ENCODE peak calls at places on chromosome 1, in seven cellular contexts. L is H1, D is endothelial cell of umbilical vein, F is K562, V is SK-N-SH, Y is GM12878, B is HCT116. C is an unnamed sample.

GRCh38 chr1:13662498-13662897 is 37.5 kb upstream of the PRDM2 start:
- DNase-seq in D (no peak), Y (no peak), L (no peak), B (no peak), F (no peak), V (no peak), C (no peak)

GRCh38 chr1:232462200-232462599 is 167.7 kb downstream of the SIPA1L2 start:
- DNase-seq in F (no peak), D (no peak), L (no peak), V (no peak), Y (no peak), B (no peak), C (no peak)

GRCh38 chr1:228465134-228465533 is 22.0 kb upstream of the RNF187 start:
- DNase-seq in Y (no peak), B (no peak), V (no peak), L (no peak), D (no peak), F (no peak), C (peak; percentile 28)

GRCh38 chr1:13763991-13764390 is 64.0 kb downstream of the PRDM2 start:
- DNase-seq in F (no peak), Y (no peak), V (no peak), L (no peak), B (no peak), D (no peak), C (no peak)

GRCh38 chr1:205374205-205375078 is 17.7 kb upstream of the KLHDC8A start:
- DNase-seq in F (no peak), V (no peak), D (no peak), L (no peak), B (peak; percentile 40), Y (no peak), C (no peak)

GRCh38 chr1:244340396-244340795 is 111.3 kb downstream of the ADSS2 start:
- DNase-seq in F (no peak), Y (no peak), V (no peak), L (no peak), B (no peak), D (no peak), C (no peak)

GRCh38 chr1:245961137-245961540 is 545.9 kb downstream of the SMYD3 start:
- DNase-seq in B (no peak), Y (no peak), F (no peak), V (no peak), D (no peak), L (no peak), C (no peak)

GRCh38 chr1:91568261-91568660 is 67.6 kb downstream of the CDC7 start:
- DNase-seq in V (no peak), B (no peak), Y (no peak), L (no peak), D (no peak), F (no peak), C (no peak)

GRCh38 chr1:97186381-97186780 is 464.8 kb downstream of the PTBP2 start:
- DNase-seq in Y (no peak), V (no peak), B (peak; percentile 29), D (peak; percentile 12), L (no peak), F (no peak), C (peak; percentile 62)

DNA sequence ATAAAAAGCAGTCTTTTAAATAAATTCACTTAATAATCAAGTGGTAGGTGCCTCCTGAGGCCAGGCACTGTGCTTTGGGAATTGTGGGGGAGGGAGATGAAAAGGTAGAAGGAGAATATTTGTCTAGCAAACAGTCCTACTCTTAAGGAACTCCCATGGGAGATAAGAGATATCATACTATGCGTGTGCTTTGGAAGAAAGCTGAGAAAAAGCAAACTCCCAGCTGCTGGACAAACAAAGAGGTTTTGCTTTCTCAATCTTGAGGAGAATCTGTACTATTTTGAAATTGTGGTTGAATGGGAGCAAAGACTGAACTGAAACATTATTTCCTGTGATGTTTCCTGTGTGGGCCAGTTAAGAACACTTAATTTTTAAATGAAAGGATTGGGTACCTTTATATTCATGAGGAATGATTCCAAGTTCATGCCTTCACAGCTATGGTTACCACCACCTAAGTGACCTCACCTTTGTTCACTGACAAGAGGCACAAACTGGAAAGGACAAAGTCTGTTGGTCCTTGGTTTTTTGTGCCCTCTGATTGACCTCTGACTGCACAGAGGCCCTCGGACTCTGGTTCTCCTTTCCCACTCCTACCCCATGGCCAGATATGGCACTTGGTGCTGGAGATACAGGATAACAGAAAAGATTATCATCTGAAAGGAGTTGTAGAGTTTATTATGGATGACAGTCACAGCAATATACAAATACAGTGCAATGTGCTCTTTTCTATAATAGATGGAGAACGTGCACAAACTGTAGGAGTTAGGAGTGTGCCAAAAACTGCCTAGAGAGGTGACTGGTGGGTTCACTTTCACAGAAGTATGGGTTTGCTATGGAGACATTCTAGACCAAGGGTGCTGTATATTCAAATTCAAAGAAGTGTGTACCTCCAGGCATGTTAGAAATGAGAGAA is 1.6 kb downstream of the CD53 start:
- DNase-seq in B (no peak), L (no peak), V (no peak), D (no peak), Y (no peak), F (peak; percentile 20), C (no peak)
- H3K4me2 ChIP-seq in B (no peak overlapping the region), L (no peak overlapping the region), V (no peak overlapping the region), D (no peak overlapping the region), Y (peak overlapping the region; percentile 77), F (peak overlapping the region; percentile 83), C (no peak overlapping the region)

GRCh38 chr1:42937141-42937696 is 21.4 kb downstream of the SLC2A1 start:
- DNase-seq in D (no peak), B (no peak), F (no peak), V (no peak), L (no peak), Y (no peak), C (no peak)
- TF ChIP-seq POLR2AphosphoS5 in D (no peak), B (peak; percentile 31), F (no peak), V (no peak), L (peak; percentile 59), Y (no peak), C (no peak)

GRCh38 chr1:239816090-239816812 is 275.4 kb upstream of the FMN2 start:
- DNase-seq in F (no peak), Y (no peak), V (no peak), L (no peak), D (no peak), B (no peak), C (peak; percentile 77)
- H3K4me2 ChIP-seq in F (no peak overlapping the region), Y (no peak overlapping the region), V (peak overlapping the region; percentile 37), L (no peak overlapping the region), D (no peak overlapping the region), B (no peak overlapping the region), C (peak overlapping the region; percentile 31)

DNA sequence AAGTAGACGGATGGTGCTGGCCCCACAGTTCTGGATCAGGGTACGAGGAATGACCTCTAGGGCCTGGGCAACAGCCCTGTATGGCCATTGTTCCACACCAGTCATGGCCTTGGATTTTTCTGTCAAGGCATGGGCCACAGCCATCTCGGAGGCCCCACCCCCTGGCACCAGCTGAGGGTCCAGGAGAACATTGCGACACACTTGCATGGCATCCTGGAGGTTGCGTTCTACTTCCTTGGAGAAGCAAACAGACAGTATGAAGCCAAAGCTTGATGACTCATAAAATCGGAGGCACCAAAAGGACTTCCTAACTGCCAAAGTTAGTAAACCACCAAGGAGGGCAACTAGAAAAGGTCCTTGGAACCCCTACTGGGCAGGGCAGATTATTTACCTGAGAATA is 11.9 kb upstream of the VHLL start:
- DNase-seq in V (no peak), B (no peak), Y (no peak), D (no peak), F (no peak), L (no peak), C (no peak)
- TF ChIP-seq POLR2AphosphoS5 in V (no peak), B (no peak), Y (no peak), D (no peak), F (no peak), L (no peak), C (no peak)

DNA sequence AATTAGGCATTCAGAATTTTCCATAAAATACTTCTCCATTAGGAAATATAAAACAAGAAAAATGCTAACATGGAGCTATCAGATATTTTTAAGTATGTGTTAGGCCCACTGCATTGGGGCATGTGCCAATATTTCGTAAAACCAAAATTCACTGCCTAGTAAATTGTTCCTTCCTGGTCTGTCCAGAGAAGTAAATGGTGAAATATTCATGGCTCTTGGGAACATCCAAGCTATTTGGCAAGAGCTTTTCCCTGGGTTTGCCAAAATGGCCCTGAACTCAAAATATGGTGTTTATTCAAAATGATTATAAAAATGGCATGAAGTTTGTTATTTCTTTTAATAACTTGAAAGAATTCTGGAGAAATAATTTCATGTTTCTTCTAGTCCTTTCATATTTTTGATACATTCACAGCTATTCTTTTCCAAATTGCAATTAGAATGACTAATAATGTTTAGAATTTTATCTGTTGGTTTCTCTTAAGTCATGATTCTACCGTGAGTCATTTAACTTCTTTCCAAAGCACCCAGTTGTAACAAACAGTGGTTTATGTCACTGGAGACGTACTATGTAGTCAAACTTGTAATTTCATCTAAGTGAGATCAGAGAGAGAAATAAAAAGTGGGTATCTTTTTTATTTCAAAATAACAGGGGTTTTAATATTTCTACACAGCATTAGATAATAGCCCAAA is 25.7 kb upstream of the SLC19A2 start:
- DNase-seq in B (no peak), F (no peak), L (no peak), V (no peak), Y (no peak), D (peak; percentile 53), C (no peak)
- H3K4me2 ChIP-seq in B (peak overlapping the region; percentile 18), F (no peak overlapping the region), L (no peak overlapping the region), V (peak overlapping the region; percentile 4), Y (no peak overlapping the region), D (peak overlapping the region; percentile 35), C (no peak overlapping the region)